ENCODE peak calls at places on chromosomes 16 and 17, in ten cellular contexts. Y is GM12891, D is breast epithelium, N is stomach, C is HCT116, J is K562, R is transverse colon, H is spleen, G is Panc1, A is H1. E is an unnamed sample.

GRCh38 chr17:7173687-7174602 is 5.2 kb downstream of the ASGR1 start:
- DNase-seq in Y (no peak), D (no peak), N (peak; percentile 68), C (no peak), J (no peak), R (peak; percentile 50), H (peak; percentile 85), G (no peak), A (peak; percentile 72), E (peak; percentile 89)

GRCh38 chr17:51305182-51305581 is 44.8 kb downstream of the UTP18 start:
- DNase-seq in Y (no peak), D (no peak), N (no peak), C (no peak), J (no peak), R (no peak), H (no peak), G (no peak), A (no peak), E (no peak)

GRCh38 chr17:38872671-38873385 is 3.0 kb downstream of the LASP1 start:
- DNase-seq in Y (no peak), D (no peak), N (peak; percentile 75), C (no peak), J (no peak), R (peak; percentile 28), H (no peak), G (no peak), A (no peak), E (no peak)

GRCh38 chr17:80938556-80938955 is 53.1 kb upstream of the CHMP6 start:
- DNase-seq in Y (no peak), D (no peak), N (no peak), C (no peak), J (no peak), R (no peak), H (peak; percentile 70), G (no peak), A (no peak), E (no peak)

GRCh38 chr17:77382356-77382911 is 241.7 kb downstream of the SEC14L1 start:
- DNase-seq in Y (no peak), D (no peak), N (no peak), C (no peak), J (no peak), R (no peak), H (no peak), G (no peak), A (no peak), E (no peak)

GRCh38 chr16:10949424-10949970 is 5.1 kb downstream of the CLEC16A start:
- DNase-seq in Y (no peak), D (no peak), N (no peak), C (no peak), J (no peak), R (peak; percentile 28), H (peak; percentile 90), G (no peak), A (peak; percentile 46), E (no peak)

GRCh38 chr17:49482144-49482817 is 12.8 kb upstream of the NGFR start:
- DNase-seq in Y (no peak), D (no peak), N (no peak), C (no peak), J (peak; percentile 51), R (no peak), H (no peak), G (no peak), A (no peak), E (no peak)

GRCh38 chr16:11901091-11901490 is 14.7 kb downstream of the GSPT1 start:
- DNase-seq in Y (no peak), D (no peak), N (no peak), C (no peak), J (no peak), R (no peak), H (no peak), G (no peak), A (no peak), E (peak; percentile 20)

GRCh38 chr17:82329683-82330321 is 3.8 kb downstream of the SECTM1 start:
- DNase-seq in Y (no peak), D (no peak), N (no peak), C (no peak), J (no peak), R (no peak), H (no peak), G (no peak), A (no peak), E (no peak)

GRCh38 chr16:75527825-75528299 is 8.0 kb downstream of the CHST5 start:
- DNase-seq in Y (no peak), D (no peak), N (peak; percentile 40), C (no peak), J (no peak), R (peak; percentile 77), H (no peak), G (no peak), A (no peak), E (no peak)

GRCh38 chr17:79034931-79035485 is 11.0 kb downstream of the C1QTNF1 start:
- DNase-seq in Y (no peak), D (no peak), N (no peak), C (no peak), J (no peak), R (no peak), H (no peak), G (no peak), A (no peak), E (no peak)

GRCh38 chr16:676565-677297 is 1.3 kb downstream of the RHBDL1 start:
- DNase-seq in Y (no peak), D (peak; percentile 74), N (peak; percentile 83), C (no peak), J (no peak), R (peak; percentile 93), H (no peak), G (no peak), A (no peak), E (no peak)

GRCh38 chr16:56667581-56668571 is at the start of gene MT1G:
- DNase-seq in Y (no peak), D (no peak), N (peak; percentile 87), C (no peak), J (no peak), R (peak; percentile 74), H (no peak), G (no peak), A (no peak), E (no peak)

GRCh38 chr17:80961931-80962330 is 29.7 kb upstream of the CHMP6 start:
- DNase-seq in Y (no peak), D (no peak), N (no peak), C (no peak), J (no peak), R (no peak), H (no peak), G (no peak), A (no peak), E (no peak)

GRCh38 chr17:57366558-57367351 is 110.4 kb downstream of the MSI2 start:
- DNase-seq in Y (no peak), D (no peak), N (peak; percentile 72), C (no peak), J (peak; percentile 67), R (no peak), H (no peak), G (no peak), A (no peak), E (no peak)

GRCh38 chr17:73005360-73005759 is 87.1 kb downstream of the SLC39A11 start:
- DNase-seq in Y (no peak), D (no peak), N (no peak), C (no peak), J (no peak), R (no peak), H (no peak), G (no peak), A (no peak), E (no peak)

GRCh38 chr16:68311316-68311620 is 449 bp downstream of the PRMT7 start:
- DNase-seq in Y (no peak), D (no peak), N (no peak), C (no peak), J (no peak), R (no peak), H (no peak), G (no peak), A (no peak), E (no peak)

GRCh38 chr16:86126891-86127290 is 227.9 kb downstream of the IRF8 start:
- DNase-seq in Y (no peak), D (no peak), N (no peak), C (no peak), J (no peak), R (no peak), H (no peak), G (no peak), A (no peak), E (no peak)

GRCh38 chr17:17685775-17686291 is 4.6 kb downstream of the RAI1 start:
- DNase-seq in Y (no peak), D (no peak), N (peak; percentile 81), C (peak; percentile 60), J (no peak), R (peak; percentile 79), H (no peak), G (no peak), A (no peak), E (peak; percentile 83)
- TF ChIP-seq POLR2AphosphoS5 in Y (no peak), D (no peak), N (peak; percentile 45), C (peak; percentile 28), J (no peak), R (peak; percentile 25), H (no peak), G (no peak), A (no peak), E (peak; percentile 26)

GRCh38 chr16:23452221-23452571 is 793 bp downstream of the COG7 start:
- DNase-seq in Y (no peak), D (no peak), N (no peak), C (no peak), J (no peak), R (no peak), H (no peak), G (no peak), A (no peak), E (no peak)
- TF ChIP-seq POLR2AphosphoS5 in Y (no peak), D (no peak), N (no peak), C (no peak), J (no peak), R (no peak), H (no peak), G (no peak), A (no peak), E (no peak)

GRCh38 chr17:75146597-75146996 is 7.7 kb downstream of the JPT1 start:
- DNase-seq in Y (no peak), D (no peak), N (no peak), C (no peak), J (no peak), R (no peak), H (no peak), G (no peak), A (no peak), E (no peak)
- TF ChIP-seq POLR2AphosphoS5 in Y (no peak), D (no peak), N (no peak), C (no peak), J (peak; percentile 26), R (no peak), H (no peak), G (no peak), A (no peak), E (no peak)

DNA sequence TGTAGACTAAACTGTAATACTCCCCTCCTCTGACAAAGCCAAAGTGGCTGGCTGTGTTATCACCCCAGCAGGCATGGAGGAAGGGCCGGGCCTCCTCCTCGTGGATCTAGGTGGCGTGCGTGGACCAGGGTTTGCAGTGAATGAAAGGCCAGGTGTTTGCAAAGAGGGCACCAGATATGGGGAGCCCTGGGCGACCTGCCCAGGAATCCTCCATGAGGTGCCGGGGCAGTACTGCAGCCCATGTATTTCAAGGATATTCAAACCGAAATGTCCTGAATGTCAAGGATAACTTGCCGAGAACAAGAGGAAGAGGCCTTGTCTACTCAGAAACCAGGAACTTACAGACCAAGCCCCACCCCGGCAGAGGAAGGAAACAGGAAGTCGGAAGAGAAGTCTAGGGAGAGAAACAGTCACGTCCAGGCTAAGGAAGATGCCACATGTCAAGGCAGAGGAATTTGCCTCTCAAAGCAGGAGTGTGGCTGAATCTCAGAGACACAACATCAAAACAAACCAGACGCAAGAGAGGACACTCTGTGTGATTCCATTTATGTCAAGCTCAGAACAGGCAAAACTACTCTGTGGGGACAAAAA is 13.7 kb upstream of the OSGIN1 start:
- DNase-seq in Y (no peak), D (no peak), N (no peak), C (no peak), J (no peak), R (no peak), H (peak; percentile 80), G (no peak), A (no peak), E (no peak)
- TF ChIP-seq POLR2AphosphoS5 in Y (no peak), D (no peak), N (no peak), C (no peak), J (no peak), R (no peak), H (peak; percentile 62), G (no peak), A (no peak), E (no peak)